ENCODE peak calls at places on chromosomes 4 and X, in six cellular contexts. X is A673, I is pancreas, C is lung, Q is MM.1S, K is WERI-Rb-1. W is an unnamed sample.

GRCh38 chr4:10765386-10765785 is 80.8 kb upstream of the CLNK start:
- DNase-seq in X (no peak), I (no peak), C (no peak), Q (no peak), K (no peak), W (no peak)

GRCh38 chrX:78182881-78183280 is 43.4 kb upstream of the TAF9B start:
- DNase-seq in X (no peak), I (no peak), C (no peak), Q (no peak), K (no peak), W (no peak)

GRCh38 chrX:18377802-18378201 is 23.3 kb upstream of the SCML2 start:
- DNase-seq in X (peak), I (no peak), C (no peak), Q (peak), K (peak), W (peak)

GRCh38 chr4:154049457-154050181 is 260.7 kb upstream of the SFRP2 start:
- DNase-seq in X (peak), I (no peak), C (no peak), Q (no peak), K (peak), W (peak)

GRCh38 chr4:165345663-165346417 is 18.4 kb downstream of the MSMO1 start:
- DNase-seq in X (no peak), I (no peak), C (no peak), Q (no peak), K (no peak), W (no peak)

GRCh38 chr4:37535872-37536271 is 150.3 kb downstream of the RELL1 start:
- DNase-seq in X (no peak), I (no peak), C (no peak), Q (no peak), K (no peak), W (no peak)

GRCh38 chr4:100093091-100093866 is 97.0 kb downstream of the DDIT4L start:
- DNase-seq in X (peak), I (peak), C (peak), Q (peak), K (peak), W (peak)

GRCh38 chr4:139568206-139568969 is 12.4 kb upstream of the SETD7 start:
- DNase-seq in X (no peak), I (no peak), C (no peak), Q (no peak), K (no peak), W (no peak)

GRCh38 chr4:80610845-80611244 is 275.3 kb downstream of the CFAP299 start:
- DNase-seq in X (no peak), I (no peak), C (no peak), Q (no peak), K (no peak), W (no peak)

GRCh38 chr4:155522201-155522600 is 144.4 kb upstream of the GUCY1A1 start:
- DNase-seq in X (no peak), I (no peak), C (no peak), Q (no peak), K (no peak), W (no peak)

GRCh38 chr4:87521757-87522374 is 7.3 kb downstream of the SPARCL1 start:
- DNase-seq in X (no peak), I (no peak), C (no peak), Q (peak), K (no peak), W (no peak)

GRCh38 chr4:105934381-105934780 is 39.1 kb downstream of the NPNT start:
- DNase-seq in X (no peak), I (no peak), C (no peak), Q (no peak), K (no peak), W (no peak)

GRCh38 chr4:11073621-11074051 is 355.1 kb downstream of the HS3ST1 start:
- DNase-seq in X (no peak), I (no peak), C (no peak), Q (no peak), K (no peak), W (no peak)

GRCh38 chr4:137425281-137425680 is 107.0 kb downstream of the PCDH18 start:
- DNase-seq in X (no peak), I (no peak), C (no peak), Q (no peak), K (no peak), W (no peak)

GRCh38 chr4:184100297-184100885 is 117.3 kb downstream of the ENPP6 start:
- DNase-seq in X (no peak), I (peak), C (peak), Q (peak), K (peak), W (no peak)

GRCh38 chr4:8195841-8196460 is 3.1 kb upstream of the SH3TC1 start:
- DNase-seq in X (no peak), I (peak), C (no peak), Q (no peak), K (no peak), W (no peak)

GRCh38 chr4:7007142-7007907 is 35.8 kb upstream of the TADA2B start:
- DNase-seq in X (no peak), I (no peak), C (no peak), Q (no peak), K (peak), W (no peak)

GRCh38 chr4:3718462-3718861 is 47.7 kb upstream of the ADRA2C start:
- DNase-seq in X (no peak), I (no peak), C (no peak), Q (no peak), K (no peak), W (no peak)

GRCh38 chr4:3716876-3717235 is 49.3 kb upstream of the ADRA2C start:
- DNase-seq in X (no peak), I (no peak), C (no peak), Q (no peak), K (no peak), W (no peak)

GRCh38 chr4:3716034-3716875 is 49.9 kb upstream of the ADRA2C start:
- DNase-seq in X (no peak), I (no peak), C (no peak), Q (no peak), K (no peak), W (no peak)

GRCh38 chr4:3715251-3716033 is 50.7 kb upstream of the ADRA2C start:
- DNase-seq in X (no peak), I (no peak), C (no peak), Q (no peak), K (no peak), W (no peak)

DNA sequence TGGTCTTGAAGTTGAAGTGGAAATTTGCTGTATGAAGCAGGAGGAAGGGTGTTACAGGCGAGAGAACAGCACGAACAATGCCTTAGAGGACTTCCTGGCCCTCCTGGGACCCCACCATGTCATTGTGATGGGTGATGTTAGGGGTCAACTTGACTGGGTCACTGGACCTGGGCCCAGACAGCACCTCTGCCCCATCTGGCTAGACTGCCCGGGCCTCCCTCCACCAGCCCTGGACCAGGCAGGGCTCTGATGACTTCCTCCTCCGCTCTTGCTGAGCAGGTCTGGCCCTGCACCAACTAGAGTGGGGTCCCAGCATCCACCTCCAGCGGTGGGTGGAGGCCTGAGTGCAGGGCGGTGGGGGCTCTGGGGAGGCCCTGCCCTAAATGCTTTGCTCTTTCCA is 48.9 kb upstream of the ADRA2C start:
- DNase-seq in X (no peak), I (no peak), C (no peak), Q (no peak), K (no peak), W (no peak)
- TF ChIP-seq CTCF in X (no peak), I (no peak), C (no peak), Q (no peak), K (no peak), W (no peak)

GRCh38 chr4:147773261-147774184 is 41.6 kb downstream of the ARHGAP10 start:
- DNase-seq in X (peak), I (no peak), C (no peak), Q (no peak), K (no peak), W (no peak)

GRCh38 chr4:147769386-147769785 is 37.5 kb downstream of the ARHGAP10 start:
- DNase-seq in X (no peak), I (no peak), C (no peak), Q (no peak), K (no peak), W (no peak)

GRCh38 chr4:147772056-147772455 is 40.2 kb downstream of the ARHGAP10 start:
- DNase-seq in X (no peak), I (no peak), C (no peak), Q (no peak), K (no peak), W (peak)

GRCh38 chr4:147770831-147771230 is 38.9 kb downstream of the ARHGAP10 start:
- DNase-seq in X (no peak), I (no peak), C (no peak), Q (no peak), K (peak), W (no peak)

DNA sequence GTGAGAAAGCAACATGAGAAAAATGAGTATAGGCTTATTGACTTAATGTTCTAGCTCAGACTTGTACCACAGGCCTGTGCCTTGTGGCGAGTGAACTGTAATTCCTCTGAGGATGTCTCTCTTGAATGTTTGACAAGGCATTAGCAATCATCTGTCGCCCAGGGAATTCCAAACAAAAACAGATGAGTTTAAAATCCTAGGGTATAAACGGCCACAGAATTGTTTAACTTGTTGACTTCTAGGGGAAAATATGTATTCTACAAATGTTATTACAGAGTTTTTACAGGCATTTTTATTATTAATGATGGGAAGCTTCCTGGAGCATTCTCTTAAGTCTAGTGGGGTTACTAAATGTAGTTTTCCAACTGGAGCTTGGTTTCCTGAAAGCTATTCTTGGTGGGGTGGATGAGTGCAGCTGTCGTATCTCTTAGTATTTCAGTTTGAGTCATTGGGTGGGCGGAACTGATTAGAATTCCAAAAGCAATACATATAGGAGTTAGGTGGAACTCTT is 40.6 kb downstream of the ARHGAP10 start:
- DNase-seq in X (peak), I (no peak), C (no peak), Q (no peak), K (peak), W (peak)
- H3K4me3 ChIP-seq in X (no peak), I (no peak), C (no peak), Q (no peak), K (no peak), W (no peak)

DNA sequence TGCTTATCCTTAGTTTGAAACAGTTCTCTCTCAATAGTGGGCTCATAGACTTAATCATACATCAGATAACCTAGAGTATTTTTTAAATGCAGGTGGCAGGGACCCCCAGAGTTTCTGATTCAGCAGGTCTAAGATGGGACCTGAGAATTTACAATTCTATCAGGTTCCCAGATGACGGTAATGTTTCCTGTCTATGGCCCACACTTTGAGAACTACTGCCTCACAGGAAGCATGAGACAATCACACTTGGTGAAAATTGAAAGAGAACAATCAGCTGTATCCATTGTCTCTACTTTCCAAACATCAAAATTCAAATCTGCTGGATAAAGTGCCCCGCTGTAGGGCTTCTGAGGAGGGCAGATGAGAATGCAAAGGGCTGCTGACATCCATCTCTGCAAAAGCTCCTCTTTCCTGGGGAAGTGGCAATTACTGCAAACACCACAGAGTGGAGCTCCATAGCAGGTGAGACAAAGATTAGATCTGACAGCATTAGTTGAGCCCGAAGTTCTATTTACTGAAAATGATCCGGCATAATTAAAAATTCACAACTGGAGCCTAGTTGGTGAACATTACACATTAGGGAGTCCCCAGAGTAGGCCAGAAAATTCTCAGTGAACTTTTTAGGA is 187.8 kb upstream of the MBNL3 start:
- DNase-seq in X (peak), I (no peak), C (no peak), Q (peak), K (no peak), W (no peak)
- TF ChIP-seq CTCF in X (peak), I (no peak), C (no peak), Q (peak), K (no peak), W (peak)

DNA sequence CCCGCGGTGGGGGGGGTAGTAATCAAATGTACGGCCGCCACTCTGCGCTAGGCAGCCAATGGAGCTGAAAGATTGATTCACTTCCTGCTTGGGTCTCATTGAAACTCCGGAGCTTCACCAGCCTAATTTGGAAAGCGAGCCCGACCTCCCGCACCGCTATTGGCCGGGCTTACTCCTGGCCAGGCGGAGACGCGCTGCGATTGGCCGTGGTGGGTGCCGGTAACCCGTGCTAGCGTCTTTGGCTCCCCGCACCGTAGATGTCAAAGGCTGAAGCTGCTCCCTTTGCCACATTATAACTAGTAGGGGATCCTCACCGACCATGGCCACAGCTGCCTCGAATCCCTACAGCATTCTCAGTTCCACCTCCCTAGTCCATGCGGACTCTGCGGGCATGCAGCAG is at the start of gene POU3F4:
- DNase-seq in X (no peak), I (no peak), C (no peak), Q (no peak), K (no peak), W (no peak)
- H3K4me3 ChIP-seq in X (no peak), I (no peak), C (no peak), Q (no peak), K (no peak), W (no peak)

DNA sequence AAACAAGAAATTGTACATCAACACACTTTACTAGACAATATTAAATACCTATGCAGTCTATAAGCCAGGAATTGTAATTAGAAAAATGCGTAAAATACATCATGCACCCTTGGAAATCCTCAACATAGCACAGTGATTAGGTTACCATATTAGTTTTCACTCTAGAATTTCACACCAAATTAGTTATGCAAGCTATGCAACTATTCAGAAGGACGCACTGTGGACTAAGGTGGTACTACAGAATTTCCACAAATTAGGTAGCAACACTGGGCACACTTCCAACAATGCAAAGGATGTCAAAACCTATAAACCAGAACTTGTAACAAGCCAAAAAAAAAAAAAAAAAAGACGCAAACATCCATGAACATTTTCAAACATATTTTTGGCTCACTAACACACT is 71.1 kb upstream of the ZCCHC13 start:
- DNase-seq in X (peak), I (no peak), C (no peak), Q (no peak), K (no peak), W (no peak)
- TF ChIP-seq CTCF in X (peak), I (no peak), C (no peak), Q (no peak), K (no peak), W (no peak)